ENCODE peak calls at places on chromosomes 5 and 9, in five cellular contexts. One of them, this sample, is unnamed.

GRCh38 chr5:62084391-62084790 is 221.6 kb upstream of the KIF2A start:
- DNase-seq in CD4-positive, alpha-beta T cell: no peak
- DNase-seq in GM12865: no peak
- DNase-seq in neural crest cell: no peak
- DNase-seq in cardiac fibroblast: no peak
- DNase-seq in this sample: no peak

GRCh38 chr5:159712672-159713071 is 203.6 kb upstream of the ADRA1B start:
- DNase-seq in cardiac fibroblast: no peak
- DNase-seq in GM12865: no peak
- DNase-seq in CD4-positive, alpha-beta T cell: no peak
- DNase-seq in neural crest cell: no peak
- DNase-seq in this sample: no peak

GRCh38 chr5:141199359-141200235 is at the start of gene PCDHB11:
- DNase-seq in GM12865: no peak
- DNase-seq in cardiac fibroblast: peak; percentile 12
- DNase-seq in neural crest cell: no peak
- DNase-seq in CD4-positive, alpha-beta T cell: no peak
- DNase-seq in this sample: no peak

GRCh38 chr9:109238677-109239076 is 71.6 kb upstream of the FRRS1L start:
- DNase-seq in neural crest cell: no peak
- DNase-seq in CD4-positive, alpha-beta T cell: no peak
- DNase-seq in cardiac fibroblast: peak; percentile 57
- DNase-seq in GM12865: no peak
- DNase-seq in this sample: peak; percentile 72

GRCh38 chr5:142201471-142201887 is 92.9 kb downstream of the NDFIP1 start:
- DNase-seq in CD4-positive, alpha-beta T cell: no peak
- DNase-seq in cardiac fibroblast: peak; percentile 99
- DNase-seq in GM12865: no peak
- DNase-seq in neural crest cell: no peak
- DNase-seq in this sample: peak; percentile 97

GRCh38 chr5:119267958-119268386 is 87.8 kb upstream of the TNFAIP8 start:
- DNase-seq in neural crest cell: peak; percentile 73
- DNase-seq in GM12865: peak; percentile 97
- DNase-seq in CD4-positive, alpha-beta T cell: peak; percentile 69
- DNase-seq in cardiac fibroblast: peak; percentile 96
- DNase-seq in this sample: peak; percentile 89

GRCh38 chr5:54049963-54050362 is 260.4 kb downstream of the ARL15 start:
- DNase-seq in neural crest cell: no peak
- DNase-seq in GM12865: no peak
- DNase-seq in CD4-positive, alpha-beta T cell: no peak
- DNase-seq in cardiac fibroblast: peak; percentile 52
- DNase-seq in this sample: peak; percentile 15

GRCh38 chr5:87231037-87231808 is 36.5 kb upstream of the RASA1 start:
- DNase-seq in neural crest cell: no peak
- DNase-seq in GM12865: peak; percentile 94
- DNase-seq in CD4-positive, alpha-beta T cell: no peak
- DNase-seq in cardiac fibroblast: peak; percentile 45
- DNase-seq in this sample: peak; percentile 42

GRCh38 chr9:16458696-16459420 is 411.6 kb downstream of the BNC2 start:
- DNase-seq in CD4-positive, alpha-beta T cell: no peak
- DNase-seq in cardiac fibroblast: peak; percentile 55
- DNase-seq in GM12865: peak; percentile 92
- DNase-seq in neural crest cell: no peak
- DNase-seq in this sample: peak; percentile 68

GRCh38 chr5:24222866-24223265 is 421.9 kb downstream of the CDH10 start:
- DNase-seq in CD4-positive, alpha-beta T cell: no peak
- DNase-seq in GM12865: no peak
- DNase-seq in cardiac fibroblast: peak; percentile 41
- DNase-seq in neural crest cell: no peak
- DNase-seq in this sample: peak; percentile 61

GRCh38 chr9:13083973-13084528 is 195.4 kb downstream of the MPDZ start:
- DNase-seq in GM12865: no peak
- DNase-seq in cardiac fibroblast: peak; percentile 59
- DNase-seq in CD4-positive, alpha-beta T cell: no peak
- DNase-seq in neural crest cell: no peak
- DNase-seq in this sample: peak; percentile 82

GRCh38 chr5:81326554-81326953 is 25.2 kb downstream of the ZCCHC9 start:
- DNase-seq in neural crest cell: no peak
- DNase-seq in CD4-positive, alpha-beta T cell: no peak
- DNase-seq in cardiac fibroblast: peak; percentile 3
- DNase-seq in GM12865: no peak
- DNase-seq in this sample: no peak

GRCh38 chr9:107587175-107587963 is 97.8 kb upstream of the KLF4 start:
- DNase-seq in CD4-positive, alpha-beta T cell: no peak
- DNase-seq in GM12865: no peak
- DNase-seq in neural crest cell: no peak
- DNase-seq in cardiac fibroblast: no peak
- DNase-seq in this sample: no peak

GRCh38 chr5:310941-311434 is 10.5 kb upstream of the AHRR start:
- DNase-seq in GM12865: no peak
- DNase-seq in neural crest cell: no peak
- DNase-seq in cardiac fibroblast: peak; percentile 81
- DNase-seq in CD4-positive, alpha-beta T cell: no peak
- DNase-seq in this sample: no peak

GRCh38 chr5:159099049-159099760 is 511 bp downstream of the EBF1 start:
- DNase-seq in neural crest cell: no peak
- DNase-seq in cardiac fibroblast: peak; percentile 50
- DNase-seq in GM12865: peak; percentile 83
- DNase-seq in CD4-positive, alpha-beta T cell: peak; percentile 13
- DNase-seq in this sample: no peak

GRCh38 chr9:134325096-134325812 is 1.0 kb upstream of the RXRA start:
- DNase-seq in neural crest cell: no peak
- DNase-seq in GM12865: no peak
- DNase-seq in cardiac fibroblast: peak; percentile 50
- DNase-seq in CD4-positive, alpha-beta T cell: peak; percentile 21
- DNase-seq in this sample: peak; percentile 59

GRCh38 chr5:133403741-133404364 is 208.5 kb downstream of the FSTL4 start:
- DNase-seq in CD4-positive, alpha-beta T cell: no peak
- DNase-seq in neural crest cell: no peak
- DNase-seq in GM12865: no peak
- DNase-seq in cardiac fibroblast: no peak
- DNase-seq in this sample: no peak

GRCh38 chr5:150175536-150175935 is 9.0 kb downstream of the CDX1 start:
- DNase-seq in cardiac fibroblast: peak; percentile 56
- DNase-seq in neural crest cell: no peak
- DNase-seq in GM12865: peak; percentile 32
- DNase-seq in CD4-positive, alpha-beta T cell: no peak
- DNase-seq in this sample: no peak

GRCh38 chr5:95822038-95822407 is 503 bp downstream of the GLRX start:
- DNase-seq in cardiac fibroblast: peak; percentile 81
- DNase-seq in CD4-positive, alpha-beta T cell: no peak
- DNase-seq in GM12865: peak; percentile 87
- DNase-seq in neural crest cell: no peak
- DNase-seq in this sample: no peak

GRCh38 chr5:139708877-139709586 is 60.9 kb downstream of the CXXC5 start:
- DNase-seq in CD4-positive, alpha-beta T cell: no peak
- DNase-seq in cardiac fibroblast: peak; percentile 48
- DNase-seq in neural crest cell: peak; percentile 63
- DNase-seq in GM12865: no peak
- DNase-seq in this sample: no peak

GRCh38 chr5:107532182-107532878 is 138.4 kb downstream of the EFNA5 start:
- DNase-seq in cardiac fibroblast: no peak
- DNase-seq in neural crest cell: no peak
- DNase-seq in CD4-positive, alpha-beta T cell: no peak
- DNase-seq in GM12865: no peak
- DNase-seq in this sample: no peak

GRCh38 chr5:178483620-178484019 is 106.6 kb downstream of the COL23A1 start:
- DNase-seq in CD4-positive, alpha-beta T cell: peak; percentile 19
- DNase-seq in GM12865: peak; percentile 10
- DNase-seq in neural crest cell: no peak
- DNase-seq in cardiac fibroblast: no peak
- DNase-seq in this sample: no peak

GRCh38 chr5:32278403-32278802 is 34.3 kb downstream of the MTMR12 start:
- DNase-seq in neural crest cell: no peak
- DNase-seq in CD4-positive, alpha-beta T cell: no peak
- DNase-seq in GM12865: peak; percentile 59
- DNase-seq in cardiac fibroblast: peak; percentile 79
- DNase-seq in this sample: no peak

GRCh38 chr5:151670074-151670686 is 16.5 kb downstream of the SPARC start:
- DNase-seq in cardiac fibroblast: peak; percentile 47
- DNase-seq in CD4-positive, alpha-beta T cell: no peak
- DNase-seq in neural crest cell: no peak
- DNase-seq in GM12865: no peak
- DNase-seq in this sample: no peak

GRCh38 chr5:168031614-168032013 is 259.8 kb upstream of the WWC1 start:
- DNase-seq in cardiac fibroblast: no peak
- DNase-seq in GM12865: no peak
- DNase-seq in neural crest cell: no peak
- DNase-seq in CD4-positive, alpha-beta T cell: no peak
- DNase-seq in this sample: no peak

GRCh38 chr5:102589661-102590060 is 90.9 kb upstream of the SLCO6A1 start:
- DNase-seq in cardiac fibroblast: peak; percentile 47
- DNase-seq in GM12865: no peak
- DNase-seq in neural crest cell: no peak
- DNase-seq in CD4-positive, alpha-beta T cell: no peak
- DNase-seq in this sample: peak; percentile 22

GRCh38 chr9:68678430-68678829 is 26.6 kb upstream of the PIP5K1B start:
- DNase-seq in cardiac fibroblast: no peak
- DNase-seq in CD4-positive, alpha-beta T cell: no peak
- DNase-seq in GM12865: peak; percentile 60
- DNase-seq in neural crest cell: peak; percentile 23
- DNase-seq in this sample: no peak

GRCh38 chr9:129570450-129571297 is 50.2 kb downstream of the C9orf50 start:
- DNase-seq in cardiac fibroblast: peak; percentile 91
- DNase-seq in neural crest cell: no peak
- DNase-seq in CD4-positive, alpha-beta T cell: no peak
- DNase-seq in GM12865: no peak
- DNase-seq in this sample: peak; percentile 82

GRCh38 chr5:167582263-167582662 is 709.2 kb upstream of the WWC1 start:
- DNase-seq in neural crest cell: no peak
- DNase-seq in cardiac fibroblast: peak; percentile 49
- DNase-seq in GM12865: no peak
- DNase-seq in CD4-positive, alpha-beta T cell: no peak
- DNase-seq in this sample: no peak

GRCh38 chr5:66513130-66513529 is 83.1 kb upstream of the MAST4 start:
- DNase-seq in neural crest cell: no peak
- DNase-seq in CD4-positive, alpha-beta T cell: no peak
- DNase-seq in GM12865: no peak
- DNase-seq in cardiac fibroblast: no peak
- DNase-seq in this sample: no peak

DNA sequence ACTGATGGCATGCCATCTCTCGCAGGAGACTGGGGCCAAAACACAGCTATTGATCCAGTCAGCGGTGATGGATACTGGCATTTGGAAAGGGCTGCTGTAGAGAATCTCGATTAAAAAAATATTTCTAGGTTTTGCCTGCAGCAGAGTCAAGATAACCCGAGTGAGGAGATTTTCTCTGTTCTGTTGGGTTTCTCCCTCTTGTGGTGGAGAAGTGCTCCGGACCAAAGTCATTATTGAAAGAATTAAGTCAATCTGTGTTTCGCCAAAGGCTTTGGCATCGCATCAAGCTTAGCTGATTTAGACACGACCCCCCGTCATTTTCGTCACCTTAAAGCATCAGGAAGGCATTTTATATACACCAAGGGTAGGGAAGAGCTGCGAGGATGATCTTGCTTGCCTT is 97.2 kb upstream of the IRX2 start:
- DNase-seq in neural crest cell: no peak
- DNase-seq in GM12865: no peak
- DNase-seq in cardiac fibroblast: no peak
- DNase-seq in CD4-positive, alpha-beta T cell: no peak
- DNase-seq in this sample: no peak
- TF ChIP-seq CTCF in neural crest cell: peak; percentile 56
- TF ChIP-seq CTCF in GM12865: no peak
- TF ChIP-seq CTCF in cardiac fibroblast: no peak
- TF ChIP-seq CTCF in CD4-positive, alpha-beta T cell: no peak
- TF ChIP-seq CTCF in this sample: peak; percentile 37

GRCh38 chr9:15277400-15278137 is 29.4 kb downstream of the TTC39B start:
- DNase-seq in GM12865: peak; percentile 33
- DNase-seq in neural crest cell: no peak
- DNase-seq in CD4-positive, alpha-beta T cell: no peak
- DNase-seq in cardiac fibroblast: peak; percentile 52
- DNase-seq in this sample: no peak
- TF ChIP-seq CTCF in GM12865: peak; percentile 12
- TF ChIP-seq CTCF in neural crest cell: peak; percentile 60
- TF ChIP-seq CTCF in CD4-positive, alpha-beta T cell: peak; percentile 68
- TF ChIP-seq CTCF in cardiac fibroblast: no peak
- TF ChIP-seq CTCF in this sample: peak; percentile 57

GRCh38 chr9:77977210-77977611 is 54.4 kb downstream of the GNAQ start:
- DNase-seq in CD4-positive, alpha-beta T cell: peak; percentile 42
- DNase-seq in cardiac fibroblast: peak; percentile 95
- DNase-seq in GM12865: peak; percentile 53
- DNase-seq in neural crest cell: peak; percentile 31
- DNase-seq in this sample: peak; percentile 87
- TF ChIP-seq CTCF in CD4-positive, alpha-beta T cell: peak; percentile 44
- TF ChIP-seq CTCF in cardiac fibroblast: peak; percentile 68
- TF ChIP-seq CTCF in GM12865: peak; percentile 36
- TF ChIP-seq CTCF in neural crest cell: peak; percentile 57
- TF ChIP-seq CTCF in this sample: peak; percentile 85

GRCh38 chr9:83583151-83584014 is 39.6 kb upstream of the IDNK start:
- DNase-seq in GM12865: peak; percentile 61
- DNase-seq in neural crest cell: peak; percentile 51
- DNase-seq in cardiac fibroblast: peak; percentile 79
- DNase-seq in CD4-positive, alpha-beta T cell: peak; percentile 8
- DNase-seq in this sample: peak; percentile 39
- TF ChIP-seq CTCF in GM12865: peak; percentile 66
- TF ChIP-seq CTCF in neural crest cell: peak; percentile 85
- TF ChIP-seq CTCF in cardiac fibroblast: peak; percentile 90
- TF ChIP-seq CTCF in CD4-positive, alpha-beta T cell: peak; percentile 53
- TF ChIP-seq CTCF in this sample: peak; percentile 70

DNA sequence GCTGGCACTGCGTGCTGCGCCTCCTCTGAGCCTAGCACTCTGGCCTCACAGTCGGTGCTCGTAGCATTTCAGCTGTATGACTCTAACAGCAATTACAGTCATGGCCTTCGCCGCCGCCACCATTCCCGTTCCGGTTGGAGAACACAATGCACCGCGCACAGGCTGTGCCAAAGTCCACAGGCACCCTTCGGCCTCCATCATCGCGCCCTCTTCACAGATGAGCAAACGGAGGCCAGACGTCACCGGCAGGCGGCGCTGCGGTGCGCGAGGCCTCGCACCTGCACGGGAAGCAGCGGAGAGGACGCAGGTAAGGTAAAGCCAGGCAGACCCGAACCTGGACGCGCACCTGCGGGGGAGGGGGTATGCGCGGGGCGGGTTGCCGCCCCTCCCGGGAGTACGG is 128.9 kb downstream of the BARX1 start:
- DNase-seq in neural crest cell: no peak
- DNase-seq in GM12865: peak; percentile 43
- DNase-seq in cardiac fibroblast: no peak
- DNase-seq in CD4-positive, alpha-beta T cell: peak; percentile 33
- DNase-seq in this sample: no peak
- TF ChIP-seq CTCF in neural crest cell: peak; percentile 52
- TF ChIP-seq CTCF in GM12865: peak; percentile 74
- TF ChIP-seq CTCF in cardiac fibroblast: peak; percentile 30
- TF ChIP-seq CTCF in CD4-positive, alpha-beta T cell: peak; percentile 45
- TF ChIP-seq CTCF in this sample: peak; percentile 58

This sample was measured in foreskin keratinocyte.